ENCODE peak calls at places on chromosome 18, in eight cellular contexts. B, G, E, D, I, H, V and J are unnamed samples.
A peak's percentile ranks its signal among the peaks of the same experiment; 100 is the strongest.

GRCh38 chr18:34729264-34729663 is 19.2 kb downstream of the DTNA start:
- DNase-seq in V (no peak), D (no peak), G (no peak), I (no peak), H (no peak), B (peak; percentile 14), E (peak; percentile 25), J (peak; percentile 27)

GRCh38 chr18:49645836-49646235 is 84.0 kb downstream of the LIPG start:
- DNase-seq in G (no peak), E (no peak), B (peak; percentile 84), H (no peak), D (peak; percentile 27), V (no peak), I (peak; percentile 23), J (peak; percentile 27)

GRCh38 chr18:56825312-56825711 is 174.2 kb downstream of the WDR7 start:
- DNase-seq in G (no peak), I (no peak), H (no peak), E (no peak), V (no peak), D (no peak), B (no peak), J (no peak)

GRCh38 chr18:75114231-75114630 is 94.7 kb downstream of the PTGR3 start:
- DNase-seq in I (no peak), E (no peak), B (no peak), V (no peak), D (no peak), G (no peak), H (no peak), J (no peak)

GRCh38 chr18:48828713-48829442 is 121.9 kb downstream of the SMAD7 start:
- DNase-seq in G (peak; percentile 12), V (no peak), I (no peak), D (no peak), E (no peak), B (no peak), H (peak; percentile 75), J (no peak)

GRCh38 chr18:59885579-59886163 is 14.1 kb upstream of the PMAIP1 start:
- DNase-seq in H (no peak), G (peak; percentile 36), I (no peak), D (no peak), B (no peak), E (no peak), V (no peak), J (no peak)

GRCh38 chr18:69715322-69715721 is 232.4 kb downstream of the CD226 start:
- DNase-seq in G (no peak), D (no peak), B (no peak), I (no peak), H (no peak), V (no peak), E (no peak), J (no peak)

GRCh38 chr18:24995056-24995455 is 356.9 kb downstream of the ZNF521 start:
- DNase-seq in B (no peak), E (no peak), H (no peak), G (no peak), D (no peak), V (no peak), I (no peak), J (no peak)

GRCh38 chr18:71077451-71077850 is 788.6 kb downstream of the SOCS6 start:
- DNase-seq in B (no peak), I (no peak), G (no peak), D (no peak), E (no peak), V (no peak), H (no peak), J (no peak)
- H3K9me3 ChIP-seq in B (no peaks in the 10 kb centered on the region), I (no peaks in the 10 kb centered on the region), G (no peaks in the 10 kb centered on the region), D (no peaks in the 10 kb centered on the region), E (no peaks in the 10 kb centered on the region), V (no peaks in the 10 kb centered on the region), H (no peaks in the 10 kb centered on the region), J (no peaks in the 10 kb centered on the region)

GRCh38 chr18:54607213-54607934 is 16.3 kb downstream of the DYNAP start:
- DNase-seq in E (peak; percentile 16), I (no peak), D (peak; percentile 48), G (no peak), H (no peak), V (no peak), B (no peak), J (peak; percentile 38)
- TF ChIP-seq POLR2A in E (no peak), I (no peak), D (peak; percentile 69), G (peak; percentile 32), H (no peak), V (no peak), B (no peak), J (peak; percentile 57)

DNA sequence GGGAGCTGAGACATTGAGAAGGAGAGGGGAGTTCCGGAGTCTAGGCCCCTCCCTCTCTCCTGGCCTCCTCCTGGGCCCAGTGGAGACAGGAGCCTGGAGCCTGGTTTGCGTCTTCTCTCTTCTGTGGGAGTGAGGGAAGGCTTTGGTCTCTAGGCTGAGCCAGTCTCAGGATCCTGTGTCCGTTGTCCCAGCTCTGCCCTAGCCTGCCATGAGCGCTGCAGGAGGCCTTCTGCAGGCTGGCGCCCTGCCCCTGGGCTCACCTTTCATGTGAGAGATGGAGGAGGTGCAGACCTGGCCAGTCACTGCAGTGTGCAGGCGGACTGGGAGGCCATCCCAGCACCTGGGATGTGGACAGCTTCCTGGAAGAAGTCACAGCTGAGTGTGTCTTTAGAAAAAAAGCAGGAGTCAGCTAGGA is 8.7 kb downstream of the IMPA2 start:
- DNase-seq in H (no peak), I (no peak), B (no peak), V (no peak), G (no peak), D (peak; percentile 71), E (no peak), J (no peak)
- H3K4me1 ChIP-seq in H (peaks cover 3% of the 10 kb centered on the region), I (peaks cover 10% of the 10 kb centered on the region), B (peaks cover under 1% of the 10 kb centered on the region), V (no peaks in the 10 kb centered on the region), G (peaks cover 18% of the 10 kb centered on the region), D (peaks cover 98% of the 10 kb centered on the region), E (peaks cover 68% of the 10 kb centered on the region), J (peaks cover 32% of the 10 kb centered on the region)

GRCh38 chr18:79897940-79898625 is 53.4 kb downstream of the SLC66A2 start:
- DNase-seq in I (no peak), B (peak; percentile 10), E (no peak), V (peak; percentile 33), H (no peak), D (no peak), G (no peak), J (peak; percentile 6)
- H3K9me3 ChIP-seq in I (peaks cover 88% of the 10 kb centered on the region), B (no peaks in the 10 kb centered on the region), E (peaks cover 34% of the 10 kb centered on the region), V (no peaks in the 10 kb centered on the region), H (peaks cover 2% of the 10 kb centered on the region), D (peaks cover 56% of the 10 kb centered on the region), G (peaks cover 9% of the 10 kb centered on the region), J (peaks cover 35% of the 10 kb centered on the region)

DNA sequence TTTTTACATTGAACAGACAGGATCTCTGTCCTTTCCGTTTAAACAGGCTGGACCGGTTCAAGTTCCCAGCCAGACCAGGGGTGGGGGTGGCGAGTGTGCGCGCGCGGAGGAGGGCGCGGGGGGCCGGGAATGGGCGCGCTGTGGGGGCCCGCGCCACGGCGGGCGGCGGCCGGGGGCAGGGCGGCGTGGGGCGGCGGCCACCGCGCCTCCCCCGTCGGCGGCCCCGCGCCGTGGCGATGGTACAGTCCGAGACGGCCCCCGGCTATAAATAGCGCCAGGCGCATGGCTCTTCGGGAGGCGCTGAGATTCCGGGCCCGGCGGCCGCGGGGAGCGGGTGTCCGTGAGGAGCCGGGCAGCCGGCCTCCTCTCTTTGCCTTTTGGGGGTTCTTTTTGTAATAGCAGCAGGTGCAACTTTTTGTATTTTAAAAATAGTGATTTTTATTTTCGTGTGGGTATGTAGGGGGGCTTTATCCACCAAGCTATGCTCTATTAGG is 434 bp upstream of the CELF4 start:
- DNase-seq in I (no peak), E (peak; percentile 12), H (no peak), G (no peak), V (peak; percentile 77), D (peak; percentile 59), B (peak; percentile 82), J (no peak)
- TF ChIP-seq POLR2A in I (no peak), E (no peak), H (no peak), G (no peak), V (no peak), D (peak; percentile 80), B (no peak), J (no peak)